ENCODE peak calls at places on chromosome 2, in five cellular contexts. U, M, G, V and X are unnamed samples.

GRCh38 chr2:240139011-240139441 is 1.4 kb downstream of the OTOS start:
- DNase-seq in U (no peak), M (no peak), G (no peak), V (no peak), X (no peak)

GRCh38 chr2:84906900-84907714 is 1.7 kb downstream of the TMSB10 start:
- DNase-seq in U (peak), M (no peak), G (no peak), V (peak), X (no peak)

GRCh38 chr2:214247531-214247930 is 163.3 kb upstream of the VWC2L start:
- DNase-seq in U (no peak), M (no peak), G (no peak), V (no peak), X (no peak)

GRCh38 chr2:234694244-234695013 is 197.5 kb upstream of the ARL4C start:
- DNase-seq in U (no peak), M (no peak), G (no peak), V (no peak), X (no peak)

GRCh38 chr2:191611614-191612013 is 66.3 kb upstream of the NABP1 start:
- DNase-seq in U (no peak), M (no peak), G (no peak), V (no peak), X (no peak)

GRCh38 chr2:71609441-71609840 is 156.1 kb downstream of the DYSF start:
- DNase-seq in U (no peak), M (no peak), G (no peak), V (no peak), X (no peak)

GRCh38 chr2:1132328-1132964 is 181.8 kb downstream of the SNTG2 start:
- DNase-seq in U (peak), M (no peak), G (no peak), V (no peak), X (no peak)

GRCh38 chr2:152607793-152608300 is 109.4 kb downstream of the PRPF40A start:
- DNase-seq in U (no peak), M (no peak), G (no peak), V (no peak), X (no peak)

GRCh38 chr2:167190053-167190452 is 301.8 kb downstream of the XIRP2 start:
- DNase-seq in U (no peak), M (no peak), G (no peak), V (no peak), X (no peak)

GRCh38 chr2:144943986-144944385 is 424.1 kb upstream of the ZEB2 start:
- DNase-seq in U (no peak), M (no peak), G (no peak), V (no peak), X (no peak)

GRCh38 chr2:151973901-151974199 is 125.0 kb downstream of the CACNB4 start:
- DNase-seq in U (no peak), M (peak), G (no peak), V (peak), X (peak)

GRCh38 chr2:201344663-201345366 is 12.3 kb downstream of the FLACC1 start:
- DNase-seq in U (no peak), M (no peak), G (no peak), V (peak), X (no peak)

GRCh38 chr2:239738159-239738558 is 287.0 kb downstream of the NDUFA10 start:
- DNase-seq in U (no peak), M (no peak), G (no peak), V (no peak), X (no peak)

GRCh38 chr2:54556659-54557121 is 100.6 kb downstream of the SPTBN1 start:
- DNase-seq in U (no peak), M (no peak), G (no peak), V (no peak), X (no peak)

GRCh38 chr2:12950957-12951656 is 234.4 kb downstream of the TRIB2 start:
- DNase-seq in U (no peak), M (no peak), G (no peak), V (peak), X (no peak)

GRCh38 chr2:13193075-13193474 is 476.3 kb downstream of the TRIB2 start:
- DNase-seq in U (no peak), M (no peak), G (no peak), V (peak), X (no peak)

GRCh38 chr2:121260370-121261154 is 24.4 kb downstream of the TFCP2L1 start:
- DNase-seq in U (no peak), M (no peak), G (no peak), V (no peak), X (peak)

GRCh38 chr2:66700181-66700686 is 265.3 kb downstream of the MEIS1 start:
- DNase-seq in U (no peak), M (peak), G (no peak), V (peak), X (no peak)